ENCODE peak calls at places on chromosomes 13 and 19, in eight cellular contexts. O is uterus; B is CD8-positive, alpha-beta memory T cell; M is prostate gland; N is thoracic aorta; Z is hepatocyte; F is neuronal stem cell; P is ovary. A is an unnamed sample.

GRCh38 chr19:5090780-5091575 is 122.1 kb downstream of the KDM4B start:
- DNase-seq in O (peak), B (no peak), M (no peak), N (no peak), Z (peak), F (peak), P (peak), A (peak)

GRCh38 chr19:30780032-30780431 is 407.8 kb downstream of the ZNF536 start:
- DNase-seq in O (no peak), B (no peak), M (no peak), N (no peak), Z (peak), F (no peak), P (no peak), A (no peak)

GRCh38 chr19:48659768-48660167 is 13.0 kb downstream of the NTN5 start:
- DNase-seq in O (no peak), B (no peak), M (no peak), N (no peak), Z (peak), F (no peak), P (no peak), A (no peak)

GRCh38 chr19:38143847-38144246 is 80.2 kb downstream of the DPF1 start:
- DNase-seq in O (no peak), B (no peak), M (no peak), N (no peak), Z (no peak), F (no peak), P (no peak), A (no peak)

GRCh38 chr13:44748439-44748838 is 172.3 kb upstream of the TSC22D1 start:
- DNase-seq in O (no peak), B (no peak), M (no peak), N (no peak), Z (no peak), F (no peak), P (no peak), A (no peak)

GRCh38 chr13:44816701-44817684 is 172.3 kb downstream of the NUFIP1 start:
- DNase-seq in O (no peak), B (no peak), M (no peak), N (no peak), Z (no peak), F (no peak), P (no peak), A (no peak)

GRCh38 chr19:39385629-39386411 is 5.1 kb downstream of the PAF1 start:
- DNase-seq in O (no peak), B (no peak), M (no peak), N (no peak), Z (no peak), F (no peak), P (no peak), A (no peak)

GRCh38 chr13:75579529-75579928 is 29.9 kb downstream of the UCHL3 start:
- DNase-seq in O (no peak), B (no peak), M (no peak), N (no peak), Z (no peak), F (no peak), P (no peak), A (no peak)

GRCh38 chr13:23984541-23984940 is 87.2 kb upstream of the C1QTNF9B start:
- DNase-seq in O (no peak), B (no peak), M (peak), N (no peak), Z (no peak), F (no peak), P (no peak), A (no peak)

GRCh38 chr13:110006304-110006703 is 219.9 kb upstream of the IRS2 start:
- DNase-seq in O (peak), B (no peak), M (peak), N (no peak), Z (no peak), F (no peak), P (no peak), A (no peak)
- H3K27ac ChIP-seq in O (no peak), B (no peak), M (no peak), N (no peak), Z (no peak), F (no peak), P (no peak), A (no peak)

DNA sequence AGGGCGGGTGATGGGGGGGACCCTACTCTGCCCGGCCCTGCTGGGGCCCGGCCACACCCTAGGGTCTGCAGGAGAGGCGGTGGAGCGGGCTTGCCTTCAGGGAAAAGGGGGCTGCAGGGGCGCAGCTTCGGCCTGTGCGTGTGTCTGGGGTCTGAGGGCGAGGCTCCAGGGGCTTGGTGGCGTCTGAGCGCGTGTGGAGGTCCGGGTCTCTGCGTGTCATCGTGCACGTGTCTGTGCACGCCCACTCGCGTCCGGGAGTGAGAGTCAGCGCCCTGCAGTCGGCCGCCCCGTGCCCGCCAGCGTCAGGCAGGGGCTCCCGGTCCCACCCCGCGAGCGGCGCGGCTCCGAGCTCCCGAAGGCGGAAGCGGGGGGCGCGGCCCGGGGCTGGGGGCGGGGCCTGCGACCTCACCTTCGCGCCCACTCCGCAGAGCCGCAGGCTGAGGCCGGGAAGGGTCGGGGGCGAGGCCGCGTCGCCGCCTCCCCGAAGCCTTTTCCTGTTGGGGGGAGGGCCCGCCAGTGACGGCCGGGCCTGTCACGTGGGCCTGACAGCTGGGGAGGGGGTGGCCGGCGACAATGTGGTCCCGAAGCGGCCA is at the start of gene ARHGAP45:
- DNase-seq in O (no peak), B (peak), M (no peak), N (no peak), Z (peak), F (no peak), P (no peak), A (peak)
- H3K27ac ChIP-seq in O (no peak), B (peak), M (no peak), N (peak), Z (peak), F (no peak), P (no peak), A (no peak)

GRCh38 chr19:54209748-54210494 is 9.3 kb downstream of the RPS9 start:
- DNase-seq in O (peak), B (peak), M (peak), N (peak), Z (peak), F (no peak), P (peak), A (peak)
- H3K27ac ChIP-seq in O (peak), B (peak), M (peak), N (peak), Z (peak), F (no peak), P (peak), A (peak)

DNA sequence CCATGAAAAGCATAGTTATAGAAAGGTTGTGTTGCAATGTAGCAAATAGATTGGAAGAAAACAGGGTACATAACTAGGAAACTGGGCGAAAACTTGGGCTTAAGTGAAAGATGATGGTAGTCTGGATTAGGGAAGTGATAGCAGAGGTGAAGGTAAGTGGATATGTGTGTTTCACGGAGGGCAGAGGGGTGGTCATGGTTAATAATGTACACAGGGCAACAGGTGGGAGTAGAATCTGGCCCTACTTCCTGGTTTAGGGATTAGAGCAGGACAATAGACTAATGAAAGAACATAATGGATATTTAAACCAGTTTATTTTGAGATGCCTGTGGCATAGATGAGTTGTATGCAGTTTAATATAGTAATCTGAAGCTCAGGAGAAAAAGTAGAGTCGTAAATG is 257.3 kb upstream of the SPRY2 start:
- DNase-seq in O (no peak), B (no peak), M (no peak), N (no peak), Z (no peak), F (no peak), P (no peak), A (no peak)
- H3K27ac ChIP-seq in O (no peak), B (no peak), M (no peak), N (no peak), Z (no peak), F (no peak), P (no peak), A (no peak)

DNA sequence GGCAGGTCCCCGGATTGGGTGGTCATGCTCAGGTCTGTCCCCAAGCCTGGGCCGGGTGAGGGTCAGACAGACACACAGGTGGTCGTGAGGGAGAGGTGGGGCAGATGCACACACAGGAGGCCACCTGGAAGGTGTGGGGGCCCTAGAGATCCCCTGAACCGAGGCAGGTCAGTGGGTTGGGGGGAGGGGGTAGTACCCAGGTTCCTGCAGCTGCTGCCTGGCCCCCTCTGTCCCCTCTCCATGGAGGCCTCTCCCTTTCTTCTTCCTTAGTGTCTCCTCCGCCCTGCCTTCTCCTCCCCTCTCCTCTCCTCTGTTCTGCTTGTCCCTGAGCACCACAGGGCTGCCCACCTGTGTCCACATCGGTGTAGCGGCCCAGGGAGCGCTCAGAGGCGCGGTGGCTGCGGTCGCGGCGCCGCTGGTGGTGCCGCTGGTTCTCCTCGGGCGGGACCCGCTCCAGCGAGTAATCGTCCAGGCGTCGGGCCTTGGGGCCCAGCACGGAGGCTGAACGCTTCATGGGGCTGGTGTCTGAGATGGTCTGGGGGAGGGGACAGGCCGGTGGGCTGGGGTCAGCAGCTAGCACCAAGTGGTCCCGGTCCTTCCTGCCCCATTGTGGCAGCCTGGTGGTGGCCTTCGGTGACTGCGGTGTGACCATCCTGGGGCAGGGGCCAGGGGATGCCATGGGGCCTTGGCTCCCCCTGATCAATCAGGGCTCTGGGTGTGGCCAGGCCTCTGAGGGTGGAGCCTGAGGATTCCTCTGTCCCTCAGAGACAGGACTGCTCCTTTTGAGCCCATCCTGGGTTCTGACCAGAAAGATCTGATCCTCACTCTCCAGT is 59.0 kb downstream of the IER2 start:
- DNase-seq in O (no peak), B (no peak), M (no peak), N (no peak), Z (no peak), F (no peak), P (no peak), A (no peak)
- H3K27ac ChIP-seq in O (no peak), B (no peak), M (no peak), N (no peak), Z (no peak), F (peak), P (no peak), A (no peak)

DNA sequence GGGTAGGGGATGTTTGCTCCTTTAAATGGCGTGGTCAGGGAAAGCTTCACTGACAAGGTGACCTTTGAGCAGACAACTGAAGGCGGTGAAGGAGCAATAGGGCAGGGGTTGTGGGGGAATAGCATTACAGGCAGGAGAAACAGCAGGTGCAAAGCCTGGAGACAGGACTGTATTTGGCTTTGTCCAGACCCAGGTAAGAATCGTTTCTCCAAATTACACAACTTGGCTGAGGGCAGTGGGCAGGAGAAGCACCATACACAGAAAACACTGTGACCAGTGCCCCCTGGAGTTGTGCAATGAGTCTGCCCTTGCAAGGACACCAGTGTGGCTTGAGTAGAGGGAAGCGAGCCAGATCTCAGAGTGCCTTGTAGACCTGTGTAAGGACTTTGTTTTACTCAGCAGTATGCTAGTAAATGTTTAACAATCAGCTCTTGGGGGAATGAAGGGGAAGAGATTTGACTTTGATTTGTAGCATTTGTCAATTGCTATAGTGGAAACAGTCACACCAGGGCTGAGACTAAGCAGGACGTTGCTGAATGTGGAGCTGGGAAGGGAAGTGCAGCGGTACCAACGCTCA is 360.0 kb downstream of the DCT start:
- DNase-seq in O (no peak), B (no peak), M (no peak), N (no peak), Z (peak), F (no peak), P (no peak), A (no peak)
- H3K27ac ChIP-seq in O (no peak), B (no peak), M (no peak), N (no peak), Z (peak), F (no peak), P (no peak), A (no peak)

GRCh38 chr13:74206855-74207254 is 72.7 kb upstream of the KLF12 start:
- DNase-seq in O (no peak), B (no peak), M (no peak), N (no peak), Z (no peak), F (no peak), P (no peak), A (no peak)

GRCh38 chr13:74214321-74214720 is 80.1 kb upstream of the KLF12 start:
- DNase-seq in O (no peak), B (no peak), M (no peak), N (no peak), Z (no peak), F (no peak), P (no peak), A (no peak)

GRCh38 chr13:74215420-74215819 is 81.2 kb upstream of the KLF12 start:
- DNase-seq in O (no peak), B (no peak), M (no peak), N (no peak), Z (no peak), F (no peak), P (no peak), A (no peak)

GRCh38 chr13:74206061-74206561 is 71.9 kb upstream of the KLF12 start:
- DNase-seq in O (no peak), B (no peak), M (no peak), N (no peak), Z (no peak), F (no peak), P (no peak), A (no peak)

GRCh38 chr13:74210693-74211393 is 76.6 kb upstream of the KLF12 start:
- DNase-seq in O (no peak), B (no peak), M (no peak), N (peak), Z (peak), F (no peak), P (no peak), A (peak)
- H3K27ac ChIP-seq in O (no peak), B (no peak), M (no peak), N (peak), Z (no peak), F (no peak), P (no peak), A (peak)

DNA sequence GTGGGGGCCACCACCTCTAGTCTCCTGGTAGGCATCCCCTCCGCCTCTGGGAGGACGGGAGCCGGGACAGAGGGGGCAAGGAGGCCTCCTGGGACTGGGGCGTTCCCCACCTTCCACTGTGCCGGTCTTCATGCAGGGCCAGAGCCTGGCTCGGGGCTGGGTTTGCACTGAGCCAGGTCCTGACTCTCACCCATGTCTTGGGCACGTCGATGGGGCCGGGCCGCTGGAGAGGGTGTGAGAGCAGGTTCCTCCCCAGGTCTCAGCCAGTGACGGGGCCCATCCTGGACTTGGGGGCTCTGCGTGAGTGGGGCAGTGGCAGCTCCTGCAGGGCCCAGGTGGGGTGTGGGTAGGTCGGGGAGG is 26.6 kb downstream of the ATP11A start:
- DNase-seq in O (no peak), B (no peak), M (no peak), N (no peak), Z (no peak), F (no peak), P (peak), A (no peak)
- H3K27ac ChIP-seq in O (no peak), B (no peak), M (no peak), N (no peak), Z (no peak), F (no peak), P (no peak), A (no peak)

A was measured in SK-N-SH.